ENCODE peak calls at places on chromosome 10, in nine cellular contexts. F is fibroblast of pulmonary artery, I is retinal pigment epithelial cell, W is stomach, N is suprapubic skin, O is gastrocnemius medialis, V is transverse colon, Y is right lobe of liver, G is heart right ventricle. H is an unnamed sample.

GRCh38 chr10:89468625-89469024 is 54.3 kb downstream of the IFIT5 start:
- DNase-seq in F (no peak), W (no peak), G (no peak), O (no peak), V (no peak), I (no peak), N (no peak), Y (no peak), H (no peak)

GRCh38 chr10:86046845-86047460 is 319.6 kb downstream of the GRID1 start:
- DNase-seq in N (no peak), W (no peak), F (no peak), I (no peak), Y (no peak), G (no peak), V (no peak), O (no peak), H (no peak)

GRCh38 chr10:127987467-127988380 is 80.8 kb downstream of the PTPRE start:
- DNase-seq in I (no peak), O (no peak), F (no peak), G (no peak), V (no peak), Y (no peak), W (no peak), N (no peak), H (no peak)

GRCh38 chr10:2813277-2813676 is 254.1 kb upstream of the PFKP start:
- DNase-seq in N (no peak), Y (no peak), O (no peak), W (no peak), I (no peak), V (no peak), G (no peak), F (no peak), H (no peak)

GRCh38 chr10:110498982-110499795 is 1.5 kb downstream of the DUSP5 start:
- DNase-seq in F (peak), N (peak), V (peak), Y (no peak), O (no peak), I (no peak), W (peak), G (peak), H (no peak)

GRCh38 chr10:126350216-126350992 is 37.9 kb downstream of the ADAM12 start:
- DNase-seq in W (no peak), Y (no peak), N (no peak), F (peak), O (no peak), V (no peak), I (peak), G (no peak), H (peak)

GRCh38 chr10:86099542-86100334 is 266.9 kb downstream of the GRID1 start:
- DNase-seq in F (no peak), V (no peak), W (no peak), N (no peak), O (no peak), I (no peak), Y (no peak), G (no peak), H (no peak)

GRCh38 chr10:98407744-98408241 is 7.2 kb downstream of the PYROXD2 start:
- DNase-seq in N (no peak), G (no peak), W (no peak), Y (no peak), I (no peak), O (no peak), F (no peak), V (no peak), H (no peak)

GRCh38 chr10:71351628-71352319 is 32.7 kb downstream of the SLC29A3 start:
- DNase-seq in V (peak), G (peak), Y (peak), W (peak), F (no peak), N (no peak), I (no peak), O (peak), H (no peak)

GRCh38 chr10:78578929-78579328 is 489.8 kb upstream of the ZMIZ1 start:
- DNase-seq in V (no peak), W (no peak), N (no peak), F (peak), O (no peak), I (no peak), Y (no peak), G (no peak), H (no peak)

DNA sequence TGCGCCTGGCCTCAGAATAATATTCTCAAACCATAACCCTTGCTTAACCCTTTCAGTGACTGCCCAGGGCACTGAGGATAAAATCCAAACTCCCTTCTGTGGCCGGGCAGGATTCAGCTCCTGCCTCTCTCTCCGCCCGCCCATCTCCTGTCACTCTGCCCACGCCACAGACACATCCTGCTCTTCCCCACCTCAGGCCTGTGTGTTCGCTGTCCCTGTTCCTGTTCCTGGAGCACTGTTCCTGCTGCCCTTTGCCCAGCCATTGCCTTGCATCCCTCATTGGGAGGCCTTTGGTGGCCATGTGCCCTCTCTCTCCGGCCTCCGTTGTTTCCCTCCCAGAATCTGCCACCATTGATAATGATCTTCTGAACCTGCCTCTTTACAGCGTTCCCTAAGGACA is 108.8 kb downstream of the SH3PXD2A start:
- DNase-seq in V (no peak), O (no peak), I (no peak), N (no peak), W (no peak), Y (no peak), G (no peak), F (no peak), H (no peak)
- H3K4me3 ChIP-seq in V (no peak), O (no peak), I (no peak), N (no peak), W (no peak), Y (no peak), G (no peak), F (no peak), H (no peak)

GRCh38 chr10:84265378-84265777 is 20.5 kb downstream of the RGR start:
- DNase-seq in G (no peak), I (no peak), F (no peak), W (no peak), O (no peak), V (peak), Y (no peak), N (no peak), H (no peak)

GRCh38 chr10:84264611-84265141 is 19.8 kb downstream of the RGR start:
- DNase-seq in I (no peak), N (no peak), W (peak), G (peak), O (peak), V (peak), Y (peak), F (peak), H (no peak)

GRCh38 chr10:84269773-84270172 is 24.9 kb downstream of the RGR start:
- DNase-seq in W (no peak), O (no peak), V (no peak), I (no peak), N (no peak), Y (no peak), G (no peak), F (peak), H (no peak)

GRCh38 chr10:84270708-84271107 is 25.9 kb downstream of the RGR start:
- DNase-seq in O (no peak), V (no peak), F (no peak), N (no peak), W (no peak), G (no peak), Y (no peak), I (no peak), H (no peak)

DNA sequence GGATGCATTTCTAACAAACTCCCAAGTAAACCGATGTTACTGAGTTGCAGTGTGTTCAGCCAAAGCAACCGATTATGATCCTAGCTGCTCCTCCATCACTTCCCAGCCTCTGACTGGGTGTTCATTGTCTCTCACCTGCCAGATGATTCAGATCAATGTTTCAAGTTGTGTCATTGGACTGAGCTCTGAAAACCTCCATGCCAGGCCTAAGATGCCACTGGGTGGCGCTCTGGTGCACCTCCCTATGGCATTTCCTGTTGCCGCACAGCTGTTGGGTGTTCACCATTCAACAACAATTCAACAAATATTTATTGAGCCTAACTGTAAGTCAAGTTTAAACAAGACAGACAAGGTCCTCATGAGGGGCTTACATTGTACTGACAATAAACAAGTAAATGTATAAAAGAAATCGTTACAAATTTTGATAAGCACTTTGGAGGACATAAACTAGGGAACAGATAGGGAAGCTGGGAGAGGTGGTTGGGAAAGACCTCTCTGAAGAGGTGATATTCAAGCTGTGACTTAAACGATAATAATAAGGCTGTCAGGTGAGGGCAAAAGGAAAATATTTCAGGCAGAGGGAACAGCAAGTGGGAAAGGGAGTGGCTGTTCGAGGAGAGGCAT is 22.8 kb downstream of the RGR start:
- DNase-seq in V (peak), N (no peak), G (no peak), I (no peak), W (peak), F (peak), Y (no peak), O (no peak), H (no peak)
- TF ChIP-seq CTCF in V (peak), N (no peak), G (peak), I (peak), W (no peak), F (peak), Y (peak), O (peak), H (peak)

GRCh38 chr10:95414844-95415545 is 124.2 kb upstream of the PDLIM1 start:
- DNase-seq in G (peak), F (no peak), Y (no peak), O (peak), V (no peak), I (no peak), W (no peak), N (peak), H (no peak)
- H3K4me3 ChIP-seq in G (peak), F (no peak), Y (no peak), O (peak), V (no peak), I (peak), W (peak), N (peak), H (no peak)

GRCh38 chr10:84608126-84608525 is 279.7 kb downstream of the CCSER2 start:
- DNase-seq in Y (no peak), N (no peak), G (no peak), W (no peak), F (no peak), O (no peak), I (no peak), V (no peak), H (no peak)

GRCh38 chr10:84607523-84607922 is 279.1 kb downstream of the CCSER2 start:
- DNase-seq in G (no peak), I (no peak), N (no peak), O (no peak), F (no peak), V (no peak), Y (no peak), W (no peak), H (no peak)

DNA sequence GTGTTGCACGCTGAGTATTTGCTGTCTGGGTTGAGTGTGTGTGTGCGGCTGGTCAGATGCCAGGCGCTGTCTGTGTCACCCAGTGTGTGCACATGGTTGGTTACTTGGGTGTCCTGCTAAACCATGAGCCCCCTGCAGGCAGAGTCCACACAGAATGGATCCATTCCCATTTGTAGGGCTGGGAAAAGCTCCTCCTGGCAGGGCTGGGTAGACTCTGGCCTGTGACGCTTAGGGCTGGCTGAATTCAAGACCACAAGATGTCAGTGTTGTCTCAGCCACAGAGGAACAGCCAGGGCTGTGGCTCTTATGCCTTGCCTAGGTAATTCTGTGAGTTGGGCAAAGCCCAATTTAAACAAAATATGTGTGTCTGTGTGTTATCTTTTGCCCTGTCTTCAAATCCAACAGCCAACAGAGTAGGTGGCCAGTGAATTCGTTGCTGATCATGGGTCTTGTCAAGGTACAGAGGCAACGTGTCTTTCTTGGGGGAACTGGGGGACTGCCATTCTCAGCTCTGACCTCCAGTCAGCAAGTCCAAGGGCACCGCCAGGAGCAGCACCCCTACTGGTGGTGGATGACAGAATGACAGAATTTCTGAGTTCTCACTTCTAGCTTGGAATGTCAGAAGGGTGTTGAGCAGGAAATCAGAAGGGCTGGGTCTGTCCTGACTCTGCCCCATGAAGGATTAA is 285.1 kb downstream of the CCSER2 start:
- DNase-seq in V (peak), W (no peak), F (peak), O (no peak), I (no peak), N (no peak), G (peak), Y (peak), H (no peak)
- TF ChIP-seq CTCF in V (peak), W (peak), F (no peak), O (no peak), I (peak), N (no peak), G (peak), Y (peak), H (no peak)